ENCODE peak calls at places on chromosome 4, in four cellular contexts. One of them, this sample, is unnamed.
A peak's percentile ranks its signal among the peaks of the same experiment; 100 is the strongest.

GRCh38 chr4:24971192-24971591 is 58.4 kb upstream of the CCDC149 start:
- DNase-seq in CD4-positive, CD25-positive, alpha-beta regulatory T cell: no peak
- DNase-seq in cardiac septum: no peak
- DNase-seq in NCI-H748 treated with DMSO at 0.1 percent for 48 hours: no peak
- DNase-seq in this sample: peak; percentile 83

GRCh38 chr4:102825261-102826071 is 1.9 kb downstream of the UBE2D3 start:
- DNase-seq in cardiac septum: no peak
- DNase-seq in NCI-H748 treated with DMSO at 0.1 percent for 48 hours: no peak
- DNase-seq in CD4-positive, CD25-positive, alpha-beta regulatory T cell: peak; percentile 62
- DNase-seq in this sample: peak; percentile 47

GRCh38 chr4:5845035-5845905 is 47.6 kb downstream of the CRMP1 start:
- DNase-seq in NCI-H748 treated with DMSO at 0.1 percent for 48 hours: no peak
- DNase-seq in cardiac septum: no peak
- DNase-seq in CD4-positive, CD25-positive, alpha-beta regulatory T cell: no peak
- DNase-seq in this sample: no peak

GRCh38 chr4:155900402-155900801 is 3.1 kb upstream of the TDO2 start:
- DNase-seq in NCI-H748 treated with DMSO at 0.1 percent for 48 hours: no peak
- DNase-seq in cardiac septum: no peak
- DNase-seq in CD4-positive, CD25-positive, alpha-beta regulatory T cell: no peak
- DNase-seq in this sample: no peak

GRCh38 chr4:147479817-147480216 is 1.1 kb upstream of the EDNRA start:
- DNase-seq in cardiac septum: no peak
- DNase-seq in NCI-H748 treated with DMSO at 0.1 percent for 48 hours: no peak
- DNase-seq in CD4-positive, CD25-positive, alpha-beta regulatory T cell: no peak
- DNase-seq in this sample: peak; percentile 61

GRCh38 chr4:175998782-175999181 is 66.9 kb upstream of the WDR17 start:
- DNase-seq in CD4-positive, CD25-positive, alpha-beta regulatory T cell: no peak
- DNase-seq in NCI-H748 treated with DMSO at 0.1 percent for 48 hours: no peak
- DNase-seq in cardiac septum: no peak
- DNase-seq in this sample: no peak

GRCh38 chr4:3248811-3249661 is at the start of gene MSANTD1:
- DNase-seq in CD4-positive, CD25-positive, alpha-beta regulatory T cell: peak; percentile 27
- DNase-seq in cardiac septum: no peak
- DNase-seq in NCI-H748 treated with DMSO at 0.1 percent for 48 hours: no peak
- DNase-seq in this sample: no peak

GRCh38 chr4:10006236-10006603 is 15.1 kb downstream of the SLC2A9 start:
- DNase-seq in CD4-positive, CD25-positive, alpha-beta regulatory T cell: no peak
- DNase-seq in cardiac septum: peak; percentile 63
- DNase-seq in NCI-H748 treated with DMSO at 0.1 percent for 48 hours: no peak
- DNase-seq in this sample: no peak

GRCh38 chr4:176791591-176792347 is 953 bp downstream of the VEGFC start:
- DNase-seq in cardiac septum: no peak
- DNase-seq in CD4-positive, CD25-positive, alpha-beta regulatory T cell: no peak
- DNase-seq in NCI-H748 treated with DMSO at 0.1 percent for 48 hours: no peak
- DNase-seq in this sample: no peak

GRCh38 chr4:135718019-135718418 is 1516.4 kb upstream of the PABPC4L start:
- DNase-seq in CD4-positive, CD25-positive, alpha-beta regulatory T cell: no peak
- DNase-seq in cardiac septum: no peak
- DNase-seq in NCI-H748 treated with DMSO at 0.1 percent for 48 hours: no peak
- DNase-seq in this sample: no peak

GRCh38 chr4:183074288-183074990 is 24.6 kb upstream of the WWC2 start:
- DNase-seq in cardiac septum: no peak
- DNase-seq in CD4-positive, CD25-positive, alpha-beta regulatory T cell: no peak
- DNase-seq in NCI-H748 treated with DMSO at 0.1 percent for 48 hours: no peak
- DNase-seq in this sample: no peak

GRCh38 chr4:151804821-151805220 is 44.0 kb upstream of the GATB start:
- DNase-seq in cardiac septum: no peak
- DNase-seq in NCI-H748 treated with DMSO at 0.1 percent for 48 hours: no peak
- DNase-seq in CD4-positive, CD25-positive, alpha-beta regulatory T cell: no peak
- DNase-seq in this sample: no peak

GRCh38 chr4:159097785-159098184 is 5.1 kb upstream of the RAPGEF2 start:
- DNase-seq in CD4-positive, CD25-positive, alpha-beta regulatory T cell: no peak
- DNase-seq in NCI-H748 treated with DMSO at 0.1 percent for 48 hours: no peak
- DNase-seq in cardiac septum: no peak
- DNase-seq in this sample: no peak

GRCh38 chr4:82398263-82398662 is 24.5 kb upstream of the HNRNPD start:
- DNase-seq in cardiac septum: no peak
- DNase-seq in CD4-positive, CD25-positive, alpha-beta regulatory T cell: no peak
- DNase-seq in NCI-H748 treated with DMSO at 0.1 percent for 48 hours: no peak
- DNase-seq in this sample: no peak

GRCh38 chr4:121016630-121017029 is 55.7 kb downstream of the NDNF start:
- DNase-seq in NCI-H748 treated with DMSO at 0.1 percent for 48 hours: no peak
- DNase-seq in CD4-positive, CD25-positive, alpha-beta regulatory T cell: no peak
- DNase-seq in cardiac septum: no peak
- DNase-seq in this sample: no peak

This sample was measured in RPMI8226.